ENCODE peak calls at places on chromosomes 3 and 15, in eight cellular contexts. Z is foreskin fibroblast; M is fibroblast of the aortic adventitia; R is stimulated activated naive B cell treated with anti-CD40 and anti-IgM and Interleukin-4, amounts not matched to agents 10 μg/mL and 1 μg/mL and 100 μg/mL, for 72 hours; C is progenitor cell of endocrine pancreas; Q is colonic mucosa; N is NCI-H82; X is stimulated activated CD4-positive, alpha-beta T cell treated with anti-CD3 and anti-CD28 coated beads, Interleukin-2, amount 100 ng/mL, for 48 hours. D is an unnamed sample.

GRCh38 chr3:196837819-196838420 is 29.8 kb upstream of the SENP5 start:
- DNase-seq in Z (peak; percentile 32), M (peak; percentile 64), R (peak; percentile 32), C (no peak), Q (peak; percentile 79), N (peak; percentile 88), X (peak; percentile 70), D (peak; percentile 44)

GRCh38 chr15:61654004-61654740 is 406.1 kb downstream of the VPS13C start:
- DNase-seq in Z (no peak), M (no peak), R (no peak), C (no peak), Q (peak; percentile 63), N (no peak), X (no peak), D (no peak)

GRCh38 chr3:42651248-42652091 is 2.0 kb upstream of the ZBTB47 start:
- DNase-seq in Z (peak; percentile 73), M (peak; percentile 77), R (no peak), C (no peak), Q (no peak), N (no peak), X (no peak), D (no peak)

GRCh38 chr3:192433704-192434103 is 293.6 kb downstream of the FGF12 start:
- DNase-seq in Z (no peak), M (no peak), R (no peak), C (no peak), Q (no peak), N (no peak), X (no peak), D (no peak)

GRCh38 chr3:10521772-10522441 is 16.5 kb upstream of the ATP2B2 start:
- DNase-seq in Z (no peak), M (no peak), R (no peak), C (no peak), Q (no peak), N (no peak), X (no peak), D (no peak)

GRCh38 chr3:195117978-195118581 is 152.9 kb downstream of the XXYLT1 start:
- DNase-seq in Z (no peak), M (peak; percentile 30), R (no peak), C (no peak), Q (peak; percentile 34), N (peak; percentile 17), X (no peak), D (no peak)

GRCh38 chr3:152315623-152316022 is 46.9 kb downstream of the MBNL1 start:
- DNase-seq in Z (no peak), M (peak; percentile 60), R (no peak), C (no peak), Q (no peak), N (no peak), X (no peak), D (no peak)

GRCh38 chr15:98893407-98893806 is 114.2 kb downstream of the PGPEP1L start:
- DNase-seq in Z (no peak), M (no peak), R (no peak), C (no peak), Q (no peak), N (no peak), X (no peak), D (no peak)

GRCh38 chr15:28934645-28935044 is 48.9 kb downstream of the APBA2 start:
- DNase-seq in Z (no peak), M (no peak), R (no peak), C (no peak), Q (no peak), N (no peak), X (no peak), D (no peak)

GRCh38 chr3:190738756-190739155 is 123.7 kb downstream of the GMNC start:
- DNase-seq in Z (no peak), M (peak; percentile 62), R (no peak), C (no peak), Q (no peak), N (no peak), X (no peak), D (no peak)

GRCh38 chr3:15768421-15769255 is 29.1 kb downstream of the ANKRD28 start:
- DNase-seq in Z (peak; percentile 89), M (peak; percentile 96), R (no peak), C (no peak), Q (no peak), N (no peak), X (no peak), D (peak; percentile 95)

GRCh38 chr3:159643406-159643805 is 345.2 kb upstream of the IL12A start:
- DNase-seq in Z (no peak), M (no peak), R (no peak), C (no peak), Q (no peak), N (no peak), X (no peak), D (no peak)

GRCh38 chr3:129694228-129694627 is 87.8 kb upstream of the PLXND1 start:
- DNase-seq in Z (no peak), M (no peak), R (no peak), C (no peak), Q (no peak), N (no peak), X (no peak), D (no peak)

GRCh38 chr3:99868438-99868723 is 50.7 kb downstream of the CMSS1 start:
- DNase-seq in Z (no peak), M (no peak), R (no peak), C (no peak), Q (no peak), N (peak; percentile 96), X (peak; percentile 6), D (no peak)

GRCh38 chr3:194282436-194283122 is 68.5 kb downstream of the CPN2 start:
- DNase-seq in Z (no peak), M (no peak), R (no peak), C (no peak), Q (no peak), N (no peak), X (no peak), D (no peak)

GRCh38 chr3:163328680-163329079 is 1749.6 kb downstream of the SI start:
- DNase-seq in Z (no peak), M (no peak), R (no peak), C (no peak), Q (no peak), N (peak; percentile 47), X (no peak), D (no peak)

D was measured in stromal cell of bone marrow.